ENCODE peak calls at places on chromosomes 4 and X, in four cellular contexts. One of them, this sample, is unnamed.

GRCh38 chr4:186724048-186724860 is 598 bp upstream of the FAT1 start:
- DNase-seq in EL: peak; percentile 48
- DNase-seq in heart left ventricle: peak; percentile 63
- DNase-seq in Caki2: peak; percentile 70
- DNase-seq in this sample: peak; percentile 56

GRCh38 chrX:18179446-18179845 is 41.2 kb downstream of the BEND2 start:
- DNase-seq in EL: no peak
- DNase-seq in Caki2: no peak
- DNase-seq in heart left ventricle: no peak
- DNase-seq in this sample: no peak

GRCh38 chr4:955161-955921 is 18.0 kb downstream of the DGKQ start:
- DNase-seq in EL: no peak
- DNase-seq in heart left ventricle: peak; percentile 17
- DNase-seq in Caki2: no peak
- DNase-seq in this sample: no peak

GRCh38 chrX:151753313-151754041 is 18.9 kb downstream of the CNGA2 start:
- DNase-seq in EL: peak; percentile 48
- DNase-seq in Caki2: peak; percentile 55
- DNase-seq in heart left ventricle: peak; percentile 46
- DNase-seq in this sample: peak; percentile 26

GRCh38 chr4:146398404-146398803 is 123.3 kb downstream of the SLC10A7 start:
- DNase-seq in Caki2: no peak
- DNase-seq in EL: no peak
- DNase-seq in heart left ventricle: no peak
- DNase-seq in this sample: no peak

GRCh38 chr4:14652522-14652921 is 349.8 kb upstream of the CPEB2 start:
- DNase-seq in Caki2: no peak
- DNase-seq in EL: no peak
- DNase-seq in heart left ventricle: no peak
- DNase-seq in this sample: no peak

GRCh38 chrX:100296183-100296753 is 113.8 kb downstream of the PCDH19 start:
- DNase-seq in heart left ventricle: no peak
- DNase-seq in Caki2: no peak
- DNase-seq in EL: no peak
- DNase-seq in this sample: no peak

GRCh38 chr4:48906283-48907173 is at the start of gene OCIAD2:
- DNase-seq in heart left ventricle: peak; percentile 71
- DNase-seq in Caki2: peak; percentile 73
- DNase-seq in EL: peak; percentile 58
- DNase-seq in this sample: no peak

GRCh38 chr4:75623036-75623435 is 7.3 kb downstream of the CDKL2 start:
- DNase-seq in Caki2: peak; percentile 54
- DNase-seq in EL: no peak
- DNase-seq in heart left ventricle: no peak
- DNase-seq in this sample: no peak

GRCh38 chr4:76989391-76990061 is 40.0 kb downstream of the SEPTIN11 start:
- DNase-seq in heart left ventricle: no peak
- DNase-seq in Caki2: no peak
- DNase-seq in EL: no peak
- DNase-seq in this sample: no peak

GRCh38 chr4:6362896-6363295 is 93.2 kb downstream of the WFS1 start:
- DNase-seq in Caki2: no peak
- DNase-seq in heart left ventricle: no peak
- DNase-seq in EL: peak; percentile 27
- DNase-seq in this sample: no peak

GRCh38 chr4:109075617-109076016 is 226.8 kb downstream of the COL25A1 start:
- DNase-seq in heart left ventricle: no peak
- DNase-seq in Caki2: no peak
- DNase-seq in EL: no peak
- DNase-seq in this sample: no peak

GRCh38 chr4:158020175-158020574 is 152.7 kb downstream of the GASK1B start:
- DNase-seq in Caki2: peak; percentile 87
- DNase-seq in heart left ventricle: no peak
- DNase-seq in EL: peak; percentile 90
- DNase-seq in this sample: no peak

GRCh38 chrX:790031-790430 is 159.4 kb downstream of the SHOX start:
- DNase-seq in Caki2: no peak
- DNase-seq in EL: no peak
- DNase-seq in heart left ventricle: no peak
- DNase-seq in this sample: no peak

GRCh38 chr4:16075975-16076757 is 7.7 kb downstream of the PROM1 start:
- DNase-seq in Caki2: no peak
- DNase-seq in heart left ventricle: no peak
- DNase-seq in EL: no peak
- DNase-seq in this sample: no peak

GRCh38 chrX:117854806-117855205 is 261.8 kb downstream of the KLHL13 start:
- DNase-seq in EL: no peak
- DNase-seq in Caki2: peak; percentile 81
- DNase-seq in heart left ventricle: no peak
- DNase-seq in this sample: no peak

GRCh38 chr4:4640692-4641091 is 98.8 kb upstream of the STX18 start:
- DNase-seq in Caki2: no peak
- DNase-seq in heart left ventricle: no peak
- DNase-seq in EL: no peak
- DNase-seq in this sample: no peak

GRCh38 chr4:180091710-180092109 is 2151.5 kb upstream of the TENM3 start:
- DNase-seq in EL: no peak
- DNase-seq in Caki2: no peak
- DNase-seq in heart left ventricle: no peak
- DNase-seq in this sample: no peak

GRCh38 chr4:137519406-137519805 is 12.9 kb downstream of the PCDH18 start:
- DNase-seq in heart left ventricle: no peak
- DNase-seq in EL: peak; percentile 64
- DNase-seq in Caki2: no peak
- DNase-seq in this sample: no peak

GRCh38 chr4:16082424-16083216 is 1.2 kb downstream of the PROM1 start:
- DNase-seq in EL: peak; percentile 9
- DNase-seq in Caki2: no peak
- DNase-seq in heart left ventricle: peak; percentile 28
- DNase-seq in this sample: no peak

GRCh38 chrX:24761306-24761705 is 67.6 kb downstream of the POLA1 start:
- DNase-seq in Caki2: no peak
- DNase-seq in heart left ventricle: no peak
- DNase-seq in EL: no peak
- DNase-seq in this sample: no peak

GRCh38 chrX:119155416-119156035 is 27.9 kb upstream of the KIAA1210 start:
- DNase-seq in heart left ventricle: no peak
- DNase-seq in EL: peak; percentile 39
- DNase-seq in Caki2: peak; percentile 40
- DNase-seq in this sample: no peak

GRCh38 chrX:70134116-70134477 is 850 bp downstream of the IGBP1 start:
- DNase-seq in Caki2: no peak
- DNase-seq in EL: peak; percentile 12
- DNase-seq in heart left ventricle: no peak
- DNase-seq in this sample: no peak

GRCh38 chr4:86015412-86016350 is 344.2 kb downstream of the MAPK10 start:
- DNase-seq in Caki2: no peak
- DNase-seq in EL: no peak
- DNase-seq in heart left ventricle: no peak
- DNase-seq in this sample: no peak

GRCh38 chrX:111411591-111412371 is at the start of gene DCX:
- DNase-seq in EL: no peak
- DNase-seq in heart left ventricle: no peak
- DNase-seq in Caki2: no peak
- DNase-seq in this sample: no peak

This sample was measured in globus pallidus.